ENCODE peak calls at places on chromosomes 13 and 19, in nine cellular contexts. S is AG09309, Z is fibroblast of lung, B is spleen, Y is uterus, M is mucosa of descending colon, Q is astrocyte of the cerebellum, J is AG10803, E is cardiac fibroblast. H is an unnamed sample.
A peak's percentile ranks its signal among the peaks of the same experiment; 100 is the strongest.

GRCh38 chr19:17049711-17050280 is 23.2 kb upstream of the CPAMD8 start:
- DNase-seq in S (peak; percentile 13), Z (peak; percentile 77), B (no peak), Y (peak; percentile 51), M (peak; percentile 47), Q (no peak), J (peak; percentile 41), E (peak; percentile 54), H (peak; percentile 58)

GRCh38 chr19:18290250-18291018 is 9.0 kb upstream of the JUND start:
- DNase-seq in S (no peak), Z (peak; percentile 41), B (peak; percentile 90), Y (peak; percentile 50), M (peak; percentile 65), Q (no peak), J (no peak), E (peak; percentile 56), H (peak; percentile 60)

GRCh38 chr19:5048091-5048726 is 79.3 kb downstream of the KDM4B start:
- DNase-seq in S (no peak), Z (peak; percentile 74), B (peak; percentile 90), Y (peak; percentile 80), M (peak; percentile 88), Q (peak; percentile 55), J (peak; percentile 79), E (peak; percentile 87), H (peak; percentile 82)

GRCh38 chr13:113046883-113047244 is 58.7 kb upstream of the F7 start:
- DNase-seq in S (no peak), Z (no peak), B (peak; percentile 39), Y (no peak), M (no peak), Q (no peak), J (no peak), E (no peak), H (no peak)

GRCh38 chr13:41597348-41598041 is 140.1 kb downstream of the RGCC start:
- DNase-seq in S (no peak), Z (peak; percentile 55), B (no peak), Y (no peak), M (no peak), Q (no peak), J (no peak), E (no peak), H (no peak)

GRCh38 chr13:33639158-33639557 is 178.8 kb upstream of the RFC3 start:
- DNase-seq in S (peak; percentile 97), Z (peak; percentile 54), B (no peak), Y (peak; percentile 73), M (peak; percentile 33), Q (no peak), J (peak; percentile 100), E (peak; percentile 93), H (peak; percentile 92)

GRCh38 chr13:18961383-18962117 is 220.1 kb downstream of the TUBA3C start:
- DNase-seq in S (no peak), Z (no peak), B (no peak), Y (no peak), M (no peak), Q (no peak), J (no peak), E (no peak), H (no peak)

GRCh38 chr19:4233282-4233853 is 4.0 kb downstream of the EBI3 start:
- DNase-seq in S (no peak), Z (no peak), B (peak; percentile 91), Y (no peak), M (peak; percentile 72), Q (no peak), J (no peak), E (peak; percentile 23), H (peak; percentile 33)

GRCh38 chr13:100630564-100630963 is 42.0 kb upstream of the GGACT start:
- DNase-seq in S (no peak), Z (no peak), B (no peak), Y (no peak), M (no peak), Q (peak; percentile 8), J (no peak), E (no peak), H (no peak)

GRCh38 chr19:15701757-15702589 is 25.9 kb upstream of the OR10H2 start:
- DNase-seq in S (no peak), Z (no peak), B (no peak), Y (no peak), M (peak; percentile 70), Q (no peak), J (no peak), E (no peak), H (no peak)

GRCh38 chr19:41541990-41542584 is 33.9 kb upstream of the CEACAM21 start:
- DNase-seq in S (no peak), Z (no peak), B (peak; percentile 92), Y (peak; percentile 36), M (peak; percentile 83), Q (no peak), J (peak; percentile 5), E (peak; percentile 54), H (peak; percentile 49)

GRCh38 chr19:15260939-15261338 is 28.7 kb upstream of the EPHX3 start:
- DNase-seq in S (no peak), Z (no peak), B (no peak), Y (no peak), M (no peak), Q (no peak), J (peak; percentile 23), E (peak; percentile 32), H (peak; percentile 33)

GRCh38 chr19:29761575-29762225 is 46.6 kb upstream of the C19orf12 start:
- DNase-seq in S (no peak), Z (no peak), B (no peak), Y (no peak), M (peak; percentile 23), Q (no peak), J (no peak), E (no peak), H (no peak)

GRCh38 chr19:15577184-15577771 is 37.7 kb upstream of the CYP4F8 start:
- DNase-seq in S (no peak), Z (no peak), B (no peak), Y (no peak), M (no peak), Q (no peak), J (no peak), E (no peak), H (no peak)

GRCh38 chr13:36549126-36549702 is 116.9 kb downstream of the CCNA1 start:
- DNase-seq in S (no peak), Z (no peak), B (no peak), Y (no peak), M (no peak), Q (no peak), J (no peak), E (no peak), H (no peak)

GRCh38 chr13:71674776-71675352 is 192.1 kb downstream of the DACH1 start:
- DNase-seq in S (no peak), Z (no peak), B (no peak), Y (no peak), M (no peak), Q (no peak), J (no peak), E (no peak), H (no peak)

GRCh38 chr19:46077815-46078167 is 37.0 kb upstream of the IGFL4 start:
- DNase-seq in S (no peak), Z (no peak), B (no peak), Y (no peak), M (no peak), Q (no peak), J (no peak), E (no peak), H (no peak)
- H3K4me3 ChIP-seq in S (no peak overlapping the region), Z (no peak overlapping the region), B (peak overlapping the region; percentile 49), Y (no peak overlapping the region), M (no peak overlapping the region), Q (no peak overlapping the region), J (no peak overlapping the region), E (no peak overlapping the region), H (no peak overlapping the region)

GRCh38 chr13:25085125-25085742 is 10.7 kb upstream of the PABPC3 start:
- DNase-seq in S (peak; percentile 3), Z (peak; percentile 37), B (no peak), Y (no peak), M (peak; percentile 57), Q (peak; percentile 9), J (peak; percentile 35), E (peak; percentile 54), H (peak; percentile 49)
- TF ChIP-seq CTCF in S (peak; percentile 75), Z (peak; percentile 54), B (peak; percentile 20), Y (no peak), M (peak; percentile 11), Q (peak; percentile 72), J (peak; percentile 69), E (peak; percentile 62), H (peak; percentile 71)

DNA sequence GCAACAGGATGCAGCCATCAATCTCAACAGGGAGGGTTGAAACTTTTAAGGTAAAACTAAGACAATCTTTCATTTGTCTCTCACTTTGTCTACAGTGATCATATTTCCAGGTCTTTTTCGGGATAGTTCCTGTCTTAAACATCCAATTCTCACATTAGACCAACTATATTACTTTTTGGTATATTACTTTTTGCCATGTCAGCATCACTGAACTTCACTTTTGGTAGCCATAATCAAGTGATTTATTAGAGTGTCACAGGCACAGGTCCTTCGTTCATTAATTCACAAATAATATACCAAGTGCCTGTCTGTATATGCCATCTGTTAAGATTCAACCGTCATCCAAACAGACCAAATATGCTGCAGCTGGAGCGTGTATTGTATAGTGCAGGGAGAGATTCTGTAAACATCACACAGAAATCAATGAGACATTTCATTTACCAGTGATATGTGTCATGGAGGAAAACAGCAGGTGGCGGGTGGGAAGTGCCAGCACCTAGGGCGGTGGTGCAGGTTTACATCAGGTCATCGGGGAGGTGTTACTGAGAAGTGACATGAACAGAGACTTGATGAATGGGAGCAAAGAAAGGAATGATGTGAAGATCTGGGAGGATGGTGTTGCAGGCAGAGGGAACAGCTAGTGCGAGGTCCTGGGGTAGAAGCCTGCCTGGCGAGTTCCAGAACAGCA is 24.9 kb downstream of the ARHGEF7 start:
- DNase-seq in S (no peak), Z (no peak), B (no peak), Y (no peak), M (peak; percentile 63), Q (no peak), J (no peak), E (no peak), H (no peak)
- H3K4me3 ChIP-seq in S (no peak overlapping the region), Z (no peak overlapping the region), B (no peak overlapping the region), Y (no peak overlapping the region), M (no peak overlapping the region), Q (no peak overlapping the region), J (no peak overlapping the region), E (no peak overlapping the region), H (no peak overlapping the region)

DNA sequence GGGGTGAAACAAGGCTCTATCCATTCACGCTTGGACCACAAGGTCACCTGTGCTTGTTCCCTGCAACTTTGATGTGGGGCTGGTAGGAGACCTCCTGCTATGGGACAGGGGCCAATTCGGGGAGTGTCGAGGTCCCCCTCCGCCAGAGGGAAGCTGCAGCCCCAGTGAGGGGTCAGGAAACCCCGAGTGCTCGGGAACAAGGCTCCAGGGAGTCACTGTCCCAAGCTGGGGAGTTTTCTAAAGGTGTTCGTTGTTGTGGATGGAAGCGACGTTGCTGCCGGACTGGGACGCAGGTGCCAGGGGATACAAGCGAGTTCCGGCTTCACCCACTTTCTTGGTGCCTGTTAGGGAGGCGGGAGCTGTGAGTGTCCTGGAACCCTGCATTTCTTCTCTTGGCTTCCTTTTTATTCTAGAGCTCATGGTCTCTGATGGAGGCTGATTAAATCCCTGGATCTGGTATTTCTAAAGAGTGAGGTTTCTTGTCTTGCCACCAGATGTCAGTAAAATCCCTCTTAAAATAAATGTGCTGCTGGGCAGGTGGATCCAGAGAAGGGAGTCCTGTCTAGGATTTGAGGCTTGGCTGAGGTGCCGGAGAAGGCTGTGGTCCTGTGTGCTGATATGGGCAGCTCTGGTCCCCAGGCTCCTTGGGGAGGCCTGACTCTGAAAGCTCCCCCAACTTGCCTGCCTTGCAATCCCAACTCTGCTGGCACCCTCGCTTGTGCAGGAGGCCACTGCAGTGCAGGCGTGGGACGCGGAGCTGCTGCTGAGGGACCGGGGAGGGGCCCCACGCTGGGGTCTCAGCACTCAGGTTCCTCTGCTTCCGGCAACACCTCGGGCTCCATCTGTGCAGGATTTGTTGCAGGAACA is 153.9 kb downstream of the TEX29 start:
- DNase-seq in S (peak; percentile 11), Z (peak; percentile 19), B (no peak), Y (no peak), M (peak; percentile 12), Q (peak; percentile 20), J (peak; percentile 47), E (peak; percentile 58), H (peak; percentile 55)
- TF ChIP-seq CTCF in S (peak; percentile 54), Z (peak; percentile 50), B (peak; percentile 59), Y (peak; percentile 35), M (no peak), Q (peak; percentile 52), J (peak; percentile 68), E (peak; percentile 40), H (peak; percentile 50)

H was measured in fibroblast of pulmonary artery.